ENCODE peak calls at places on chromosomes 1 and 21, in nine cellular contexts. G is heart right ventricle; E is dermis blood vessel endothelial cell; I is activated CD8-positive, alpha-beta memory T cell treated with anti-CD3 and anti-CD28 coated beads for 24 hours; U is CD4-positive, alpha-beta T cell; C is D341Med; Y is stomach; L is esophagus squamous epithelium; D is activated effector memory CD4-positive, alpha-beta T cell treated with Interleukin-2 at 50 U/mL for 16 hours. R is an unnamed sample.

GRCh38 chr1:31020007-31020790 is 45.3 kb downstream of the PUM1 start:
- DNase-seq in G (no peak), E (no peak), I (no peak), U (no peak), C (no peak), Y (no peak), L (no peak), D (no peak), R (no peak)

GRCh38 chr1:58983633-58984301 is 199.9 kb upstream of the JUN start:
- DNase-seq in G (no peak), E (no peak), I (no peak), U (no peak), C (no peak), Y (no peak), L (no peak), D (no peak), R (no peak)

GRCh38 chr1:182330303-182330702 is 61.3 kb downstream of the GLUL start:
- DNase-seq in G (no peak), E (no peak), I (no peak), U (no peak), C (no peak), Y (peak; percentile 40), L (no peak), D (no peak), R (no peak)

GRCh38 chr21:27495836-27496235 is 528.9 kb upstream of the ADAMTS5 start:
- DNase-seq in G (no peak), E (no peak), I (no peak), U (no peak), C (no peak), Y (no peak), L (no peak), D (no peak), R (no peak)

GRCh38 chr1:9927259-9927658 is 15.9 kb downstream of the LZIC start:
- DNase-seq in G (no peak), E (no peak), I (no peak), U (no peak), C (no peak), Y (no peak), L (no peak), D (no peak), R (no peak)

GRCh38 chr1:39360726-39361125 is 130.7 kb upstream of the BMP8A start:
- DNase-seq in G (no peak), E (peak; percentile 35), I (no peak), U (no peak), C (no peak), Y (no peak), L (no peak), D (no peak), R (no peak)

GRCh38 chr21:24895885-24896734 is 711.2 kb downstream of the MRPL39 start:
- DNase-seq in G (no peak), E (no peak), I (no peak), U (no peak), C (no peak), Y (peak; percentile 26), L (no peak), D (no peak), R (no peak)

GRCh38 chr21:39882186-39882882 is 15.1 kb downstream of the PCP4 start:
- DNase-seq in G (no peak), E (no peak), I (no peak), U (no peak), C (no peak), Y (no peak), L (no peak), D (no peak), R (no peak)

GRCh38 chr1:184972281-184973055 is 1.8 kb downstream of the NIBAN1 start:
- DNase-seq in G (no peak), E (no peak), I (no peak), U (no peak), C (no peak), Y (no peak), L (no peak), D (no peak), R (no peak)

R was measured in mucosa of descending colon.